ENCODE peak calls at places on chromosomes 11 and 22, in seven cellular contexts. I is IMR-90; U is iPS DF 6.9; L is CD4-positive, alpha-beta T cell; P is H9; M is psoas muscle; B is heart left ventricle. G is an unnamed sample.

GRCh38 chr22:23812378-23812777 is 25.6 kb downstream of the SMARCB1 start:
- DNase-seq in I (no peak), L (no peak), U (no peak), B (no peak), P (no peak), M (no peak), G (no peak)

GRCh38 chr11:96338910-96339703 is 3.9 kb downstream of the MAML2 start:
- DNase-seq in M (peak; percentile 59), P (peak; percentile 36), U (no peak), L (peak; percentile 9), I (peak; percentile 84), B (peak; percentile 54), G (peak; percentile 68)

GRCh38 chr11:69923196-69923595 is 104.0 kb upstream of the FGF3 start:
- DNase-seq in M (peak; percentile 36), I (no peak), U (no peak), P (no peak), B (no peak), L (no peak), G (no peak)

GRCh38 chr11:124799384-124800225 is 601 bp downstream of the MSANTD2 start:
- DNase-seq in U (no peak), M (peak; percentile 63), B (peak; percentile 30), P (peak; percentile 48), L (peak; percentile 20), I (peak; percentile 18), G (no peak)

GRCh38 chr11:85805387-85805786 is 5.6 kb downstream of the SYTL2 start:
- DNase-seq in M (no peak), I (peak; percentile 49), P (no peak), U (no peak), L (no peak), B (no peak), G (no peak)

GRCh38 chr22:46356496-46357185 is 21.1 kb downstream of the TRMU start:
- DNase-seq in L (no peak), U (no peak), I (no peak), P (no peak), B (no peak), M (peak; percentile 52), G (no peak)

GRCh38 chr11:61116426-61117214 is 14.3 kb downstream of the CD5 start:
- DNase-seq in P (no peak), M (no peak), I (no peak), L (no peak), U (no peak), B (no peak), G (no peak)

GRCh38 chr11:46914363-46914762 is 4.0 kb downstream of the LRP4 start:
- DNase-seq in L (no peak), U (no peak), M (peak; percentile 83), B (peak; percentile 46), I (peak; percentile 75), P (no peak), G (no peak)

GRCh38 chr11:5622802-5623201 is 2.0 kb upstream of the TRIM34 start:
- DNase-seq in I (no peak), B (no peak), L (no peak), P (no peak), M (no peak), U (no peak), G (no peak)

GRCh38 chr11:12802418-12803085 is 128.3 kb downstream of the TEAD1 start:
- DNase-seq in B (no peak), P (no peak), M (no peak), I (peak; percentile 90), U (no peak), L (no peak), G (no peak)

GRCh38 chr11:2096919-2097301 is 42.3 kb downstream of the IGF2 start:
- DNase-seq in L (no peak), M (peak; percentile 72), P (peak; percentile 29), U (no peak), B (no peak), I (no peak), G (no peak)

GRCh38 chr11:8011981-8012444 is 24.9 kb downstream of the EIF3F start:
- DNase-seq in M (no peak), B (no peak), I (peak; percentile 95), P (no peak), L (no peak), U (no peak), G (no peak)

GRCh38 chr11:64650923-64651523 is 60.0 kb downstream of the SLC22A12 start:
- DNase-seq in U (no peak), B (no peak), M (no peak), I (peak; percentile 19), P (peak; percentile 60), L (no peak), G (no peak)

GRCh38 chr11:125940145-125940544 is 5.7 kb upstream of the VSIG10L2 start:
- DNase-seq in I (no peak), B (no peak), U (no peak), M (no peak), L (no peak), P (no peak), G (no peak)

GRCh38 chr22:44398791-44399190 is 86.0 kb upstream of the SHISAL1 start:
- DNase-seq in U (no peak), P (peak; percentile 19), B (no peak), M (peak; percentile 45), L (no peak), I (no peak), G (no peak)

GRCh38 chr11:74397531-74398243 is 546 bp downstream of the PGM2L1 start:
- DNase-seq in B (peak; percentile 19), U (peak; percentile 20), I (peak; percentile 30), P (peak; percentile 45), L (peak; percentile 12), M (no peak), G (no peak)

GRCh38 chr11:114562166-114562916 is 2.7 kb upstream of the NXPE1 start:
- DNase-seq in L (no peak), I (peak; percentile 59), P (no peak), U (no peak), B (no peak), M (no peak), G (no peak)

GRCh38 chr11:93662177-93662575 is 694 bp downstream of the CEP295 start:
- DNase-seq in P (no peak), I (no peak), U (no peak), L (no peak), M (no peak), B (no peak), G (no peak)

GRCh38 chr11:47587733-47588326 is 1.4 kb downstream of the FAM180B start:
- DNase-seq in I (no peak), M (peak; percentile 77), B (no peak), U (no peak), L (no peak), P (no peak), G (no peak)

GRCh38 chr11:68808787-68809186 is 32.9 kb downstream of the CPT1A start:
- DNase-seq in P (no peak), I (no peak), U (no peak), M (no peak), L (no peak), B (no peak), G (no peak)

GRCh38 chr11:77065878-77066228 is 918 bp upstream of the CAPN5 start:
- DNase-seq in I (peak; percentile 59), B (no peak), P (peak; percentile 43), L (no peak), U (no peak), M (peak; percentile 69), G (no peak)

GRCh38 chr11:123182101-123182500 is 12.9 kb downstream of the CLMP start:
- DNase-seq in B (no peak), M (no peak), U (no peak), I (no peak), L (no peak), P (no peak), G (no peak)
- H3K27ac ChIP-seq in B (no peak overlapping the region), M (no peak overlapping the region), U (no peak overlapping the region), I (peak overlapping the region; percentile 3), L (no peak overlapping the region), P (no peak overlapping the region), G (no peak overlapping the region)

GRCh38 chr11:94737171-94737611 is 31.0 kb upstream of the AMOTL1 start:
- DNase-seq in I (peak; percentile 54), P (no peak), M (no peak), U (no peak), B (no peak), L (no peak), G (no peak)

GRCh38 chr11:94732617-94733292 is 35.4 kb upstream of the AMOTL1 start:
- DNase-seq in P (no peak), L (no peak), I (peak; percentile 87), B (peak; percentile 73), M (peak; percentile 69), U (no peak), G (no peak)

GRCh38 chr11:94731921-94732601 is 36.1 kb upstream of the AMOTL1 start:
- DNase-seq in M (peak; percentile 41), P (no peak), U (no peak), B (peak; percentile 42), L (no peak), I (peak; percentile 91), G (no peak)

GRCh38 chr11:94735907-94736306 is 32.2 kb upstream of the AMOTL1 start:
- DNase-seq in P (no peak), L (no peak), I (no peak), M (no peak), B (no peak), U (no peak), G (no peak)

DNA sequence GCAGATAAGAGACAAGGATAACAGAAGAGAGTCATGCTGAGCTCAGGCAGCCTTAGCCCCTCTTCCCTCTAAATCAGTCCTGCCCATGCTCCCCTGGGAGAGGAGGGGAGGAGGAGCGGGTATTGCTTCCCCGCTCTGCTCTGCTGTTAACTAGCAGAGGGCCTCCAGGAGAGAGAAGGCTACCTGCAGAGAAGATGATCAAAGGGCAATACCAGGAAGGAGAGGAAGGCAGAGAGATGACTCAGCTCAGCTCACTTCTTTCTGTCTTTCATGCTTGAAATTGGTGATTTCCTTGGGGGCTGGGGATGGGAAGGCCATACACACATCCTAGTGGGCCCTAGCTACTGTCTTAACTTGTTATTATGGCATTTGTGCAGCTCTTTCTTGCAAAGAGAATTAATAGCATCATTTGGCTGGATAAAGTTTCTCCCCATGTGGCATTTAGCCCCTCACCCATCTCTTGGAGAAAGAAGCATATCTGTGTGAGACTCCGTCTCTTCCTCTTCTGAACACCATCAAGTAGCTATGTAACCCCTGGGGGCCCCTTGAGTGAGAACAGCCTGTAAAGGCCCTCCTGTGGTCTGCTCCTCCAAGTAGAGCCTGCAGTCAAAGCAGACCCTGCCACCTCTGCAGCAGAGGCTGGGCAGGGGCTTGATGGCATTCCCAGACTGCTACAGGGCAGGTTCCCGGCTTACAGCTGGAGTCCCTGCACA is 33.4 kb upstream of the AMOTL1 start:
- DNase-seq in B (no peak), L (no peak), U (peak; percentile 61), P (peak; percentile 81), M (no peak), I (no peak), G (no peak)
- H3K27ac ChIP-seq in B (peak overlapping the region; percentile 4), L (no peak overlapping the region), U (peak overlapping the region; percentile 14), P (peak overlapping the region; percentile 38), M (no peak overlapping the region), I (no peak overlapping the region), G (no peak overlapping the region)

DNA sequence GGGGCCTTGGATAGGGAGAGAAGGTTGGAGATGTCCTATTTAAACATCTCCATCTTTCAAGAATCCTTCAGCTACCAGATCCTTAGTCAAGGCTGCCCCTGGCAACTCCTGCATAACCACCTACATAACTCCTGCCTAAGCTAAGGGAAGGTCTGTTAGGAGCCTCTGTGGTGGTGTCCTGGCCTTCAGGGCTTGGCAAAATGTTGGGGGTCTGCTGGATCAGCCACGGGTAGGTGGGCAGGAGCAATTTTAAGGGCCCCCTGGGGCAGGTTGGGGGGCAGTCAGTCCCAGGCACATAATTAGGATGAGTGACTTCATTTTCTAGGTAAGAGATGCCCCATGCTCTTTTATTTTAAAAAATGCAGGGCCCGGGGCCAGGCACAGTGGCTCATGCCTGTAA is 25.9 kb downstream of the USH1C start:
- DNase-seq in U (no peak), M (no peak), L (no peak), I (no peak), P (no peak), B (no peak), G (no peak)
- H3K27ac ChIP-seq in U (no peak overlapping the region), M (no peak overlapping the region), L (no peak overlapping the region), I (no peak overlapping the region), P (no peak overlapping the region), B (no peak overlapping the region), G (no peak overlapping the region)

GRCh38 chr11:75773595-75774353 is 5.2 kb downstream of the DGAT2 start:
- DNase-seq in P (no peak), I (no peak), U (no peak), B (no peak), L (no peak), M (no peak), G (no peak)
- H3K27ac ChIP-seq in P (no peak overlapping the region), I (no peak overlapping the region), U (no peak overlapping the region), B (no peak overlapping the region), L (no peak overlapping the region), M (no peak overlapping the region), G (no peak overlapping the region)

G was measured in caudate nucleus.